ENCODE peak calls at places on chromosomes 16 and 17, in ten cellular contexts. V is body of pancreas; D is esophagus squamous epithelium; E is AG04450; F is MM.1S; O is CD8-positive, alpha-beta T cell; K is neuronal stem cell; G is RWPE2; H is iPS DF 6.9; N is prostate gland. M is an unnamed sample.

GRCh38 chr16:81586421-81586820 is 141.8 kb downstream of the CMIP start:
- DNase-seq in V (no peak), D (no peak), E (no peak), F (no peak), O (no peak), K (no peak), G (no peak), H (no peak), N (no peak), M (no peak)

GRCh38 chr17:79798296-79799173 is 1.7 kb upstream of the CBX8 start:
- DNase-seq in V (no peak), D (no peak), E (no peak), F (no peak), O (no peak), K (no peak), G (no peak), H (no peak), N (no peak), M (no peak)

GRCh38 chr17:63592797-63593196 is 7.9 kb upstream of the TACO1 start:
- DNase-seq in V (no peak), D (no peak), E (no peak), F (no peak), O (no peak), K (no peak), G (no peak), H (no peak), N (no peak), M (no peak)

GRCh38 chr17:81934850-81935708 is 2.0 kb downstream of the PYCR1 start:
- DNase-seq in V (no peak), D (no peak), E (no peak), F (no peak), O (no peak), K (no peak), G (no peak), H (no peak), N (no peak), M (no peak)

GRCh38 chr17:49694847-49695697 is 12.7 kb downstream of the SLC35B1 start:
- DNase-seq in V (peak; percentile 50), D (no peak), E (no peak), F (peak; percentile 43), O (peak; percentile 80), K (peak; percentile 57), G (no peak), H (no peak), N (peak; percentile 41), M (peak; percentile 72)

GRCh38 chr16:797686-798085 is 2.8 kb downstream of the GNG13 start:
- DNase-seq in V (no peak), D (no peak), E (no peak), F (no peak), O (no peak), K (no peak), G (no peak), H (no peak), N (no peak), M (no peak)

GRCh38 chr16:68417711-68418301 is 30.5 kb downstream of the SMPD3 start:
- DNase-seq in V (peak; percentile 84), D (no peak), E (no peak), F (peak; percentile 92), O (peak; percentile 67), K (no peak), G (no peak), H (no peak), N (peak; percentile 74), M (peak; percentile 87)

GRCh38 chr17:57962441-57963148 is 7.4 kb upstream of the CUEDC1 start:
- DNase-seq in V (no peak), D (no peak), E (no peak), F (no peak), O (no peak), K (no peak), G (no peak), H (no peak), N (no peak), M (no peak)

GRCh38 chr16:56950881-56951771 is 10.6 kb upstream of the CETP start:
- DNase-seq in V (peak; percentile 76), D (no peak), E (no peak), F (peak; percentile 63), O (peak; percentile 55), K (peak; percentile 24), G (no peak), H (no peak), N (peak; percentile 60), M (peak; percentile 37)

GRCh38 chr17:19248149-19248922 is 11.2 kb downstream of the EPN2 start:
- DNase-seq in V (no peak), D (no peak), E (no peak), F (no peak), O (no peak), K (no peak), G (no peak), H (no peak), N (peak; percentile 91), M (no peak)

GRCh38 chr17:44170499-44171201 is at the start of gene ASB16:
- DNase-seq in V (peak; percentile 81), D (no peak), E (no peak), F (peak; percentile 83), O (no peak), K (no peak), G (no peak), H (no peak), N (peak; percentile 25), M (no peak)

GRCh38 chr17:17572010-17572785 is 19.3 kb downstream of the PEMT start:
- DNase-seq in V (no peak), D (no peak), E (no peak), F (no peak), O (no peak), K (no peak), G (no peak), H (no peak), N (no peak), M (no peak)

GRCh38 chr16:83542491-83542890 is 265.3 kb upstream of the HSBP1 start:
- DNase-seq in V (no peak), D (no peak), E (no peak), F (no peak), O (no peak), K (no peak), G (no peak), H (no peak), N (no peak), M (no peak)

GRCh38 chr16:3306078-3306477 is 781 bp downstream of the ZNF75A start:
- DNase-seq in V (no peak), D (no peak), E (no peak), F (no peak), O (no peak), K (no peak), G (no peak), H (no peak), N (no peak), M (no peak)
- H3K9me3 ChIP-seq in V (no peaks in the 10 kb centered on the region), D (peaks cover 50% of the 10 kb centered on the region), E (peaks cover 73% of the 10 kb centered on the region), F (no peaks in the 10 kb centered on the region), O (peaks cover 17% of the 10 kb centered on the region), K (peaks cover 35% of the 10 kb centered on the region), G (peaks cover 26% of the 10 kb centered on the region), H (peaks cover 5% of the 10 kb centered on the region), N (peaks cover 3% of the 10 kb centered on the region), M (no peaks in the 10 kb centered on the region)

DNA sequence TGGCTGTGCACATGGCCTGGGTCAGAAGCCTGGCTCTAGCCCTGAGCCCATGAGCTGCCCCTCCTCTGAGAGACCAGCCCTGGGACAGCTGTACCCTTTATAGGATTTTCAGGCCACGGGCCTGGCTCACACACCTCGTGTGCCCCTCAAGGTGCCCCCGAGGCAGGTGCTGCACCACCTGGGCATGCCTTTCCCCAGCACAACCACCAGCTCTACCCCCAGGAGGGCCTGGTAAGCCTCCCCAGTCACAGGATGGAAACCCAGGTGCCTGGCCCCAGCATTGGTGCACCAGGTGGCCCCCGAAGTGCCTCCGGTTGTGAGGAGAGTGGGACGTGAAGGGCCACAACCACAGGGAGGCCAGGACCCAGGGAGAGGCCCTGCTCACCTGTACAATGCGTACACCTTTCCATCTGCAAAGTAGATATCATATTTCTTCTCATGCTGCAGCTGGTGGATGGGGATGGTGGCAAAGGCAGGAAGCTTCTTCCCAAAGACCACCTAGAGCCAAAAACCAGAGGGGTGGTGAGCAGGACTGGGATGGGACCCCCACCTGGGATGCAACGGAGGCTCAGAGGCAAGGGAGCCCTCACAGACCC is 6.3 kb downstream of the ZNF598 start:
- DNase-seq in V (no peak), D (no peak), E (no peak), F (no peak), O (no peak), K (no peak), G (no peak), H (no peak), N (no peak), M (no peak)
- H3K27ac ChIP-seq in V (no peak overlapping the region), D (no peak overlapping the region), E (no peak overlapping the region), F (no peak overlapping the region), O (no peak overlapping the region), K (peak overlapping the region; percentile 29), G (no peak overlapping the region), H (no peak overlapping the region), N (no peak overlapping the region), M (peak overlapping the region; percentile 23)

GRCh38 chr17:39831588-39831987 is 32.5 kb downstream of the IKZF3 start:
- DNase-seq in V (no peak), D (no peak), E (no peak), F (no peak), O (no peak), K (no peak), G (no peak), H (no peak), N (no peak), M (no peak)

GRCh38 chr17:39822051-39822450 is 42.1 kb downstream of the IKZF3 start:
- DNase-seq in V (no peak), D (no peak), E (no peak), F (no peak), O (no peak), K (no peak), G (no peak), H (no peak), N (no peak), M (no peak)

GRCh38 chr17:39828443-39828842 is 35.7 kb downstream of the IKZF3 start:
- DNase-seq in V (no peak), D (no peak), E (no peak), F (no peak), O (no peak), K (no peak), G (no peak), H (no peak), N (no peak), M (no peak)

GRCh38 chr17:39823407-39824054 is 40.6 kb downstream of the IKZF3 start:
- DNase-seq in V (no peak), D (no peak), E (no peak), F (no peak), O (no peak), K (no peak), G (no peak), H (no peak), N (no peak), M (no peak)

DNA sequence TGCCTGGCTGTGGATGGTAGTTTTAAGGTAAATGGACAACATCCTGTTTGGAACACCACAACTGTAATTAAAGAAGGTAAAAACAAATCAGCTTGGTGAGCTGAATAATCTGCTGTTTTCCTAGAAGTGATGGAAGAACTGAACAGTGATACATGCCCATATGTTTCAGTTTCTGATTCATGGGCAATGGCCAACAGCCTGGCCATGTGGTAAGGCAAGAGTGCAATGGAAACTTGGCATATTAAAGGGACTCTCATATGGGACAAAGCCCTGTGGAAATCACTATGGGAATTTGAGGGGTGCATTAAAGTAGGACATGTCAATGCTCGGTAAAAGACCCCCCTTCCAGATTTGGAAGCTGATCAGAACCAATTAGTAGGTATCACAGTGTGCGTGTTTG is 37.8 kb downstream of the IKZF3 start:
- DNase-seq in V (no peak), D (no peak), E (no peak), F (no peak), O (no peak), K (no peak), G (no peak), H (no peak), N (no peak), M (no peak)
- H3K9me3 ChIP-seq in V (no peaks in the 10 kb centered on the region), D (peaks cover 9% of the 10 kb centered on the region), E (peaks cover 10% of the 10 kb centered on the region), F (no peaks in the 10 kb centered on the region), O (peaks cover 7% of the 10 kb centered on the region), K (peaks cover 5% of the 10 kb centered on the region), G (no peaks in the 10 kb centered on the region), H (no peaks in the 10 kb centered on the region), N (no peaks in the 10 kb centered on the region), M (no peaks in the 10 kb centered on the region)

GRCh38 chr17:70080541-70081347 is 5.7 kb downstream of the KCNJ16 start:
- DNase-seq in V (no peak), D (no peak), E (no peak), F (no peak), O (no peak), K (no peak), G (no peak), H (no peak), N (no peak), M (no peak)
- H3K27ac ChIP-seq in V (peak overlapping the region; percentile 2), D (no peak overlapping the region), E (no peak overlapping the region), F (no peak overlapping the region), O (no peak overlapping the region), K (no peak overlapping the region), G (no peak overlapping the region), H (no peak overlapping the region), N (no peak overlapping the region), M (no peak overlapping the region)